ENCODE peak calls at places on chromosomes 16 and 17, in six cellular contexts. One of them, this sample, is unnamed.

GRCh38 chr17:64092952-64093451 is 36.9 kb downstream of the ERN1 start:
- DNase-seq in mesendoderm: no peak
- DNase-seq in neuronal stem cell: no peak
- DNase-seq in IMR-90: no peak
- DNase-seq in H9: no peak
- DNase-seq in mesenchymal stem cell: peak
- DNase-seq in this sample: no peak

GRCh38 chr17:73211745-73212144 is 18.9 kb downstream of the COG1 start:
- DNase-seq in mesendoderm: no peak
- DNase-seq in neuronal stem cell: no peak
- DNase-seq in IMR-90: no peak
- DNase-seq in H9: no peak
- DNase-seq in mesenchymal stem cell: no peak
- DNase-seq in this sample: no peak

GRCh38 chr17:77019955-77020379 is 120.8 kb upstream of the SEC14L1 start:
- DNase-seq in mesendoderm: peak
- DNase-seq in neuronal stem cell: no peak
- DNase-seq in IMR-90: no peak
- DNase-seq in H9: peak
- DNase-seq in mesenchymal stem cell: peak
- DNase-seq in this sample: peak

GRCh38 chr16:75550211-75550662 is 5.8 kb downstream of the TMEM231 start:
- DNase-seq in mesendoderm: peak
- DNase-seq in neuronal stem cell: no peak
- DNase-seq in IMR-90: peak
- DNase-seq in H9: peak
- DNase-seq in mesenchymal stem cell: peak
- DNase-seq in this sample: no peak

GRCh38 chr16:15822957-15823356 is 33.9 kb downstream of the MYH11 start:
- DNase-seq in mesendoderm: no peak
- DNase-seq in neuronal stem cell: no peak
- DNase-seq in IMR-90: no peak
- DNase-seq in H9: no peak
- DNase-seq in mesenchymal stem cell: no peak
- DNase-seq in this sample: no peak

GRCh38 chr17:79651751-79652150 is 40.9 kb upstream of the RBFOX3 start:
- DNase-seq in mesendoderm: no peak
- DNase-seq in neuronal stem cell: no peak
- DNase-seq in IMR-90: no peak
- DNase-seq in H9: peak
- DNase-seq in mesenchymal stem cell: no peak
- DNase-seq in this sample: peak

GRCh38 chr16:12099451-12100123 is 123.1 kb downstream of the SNX29 start:
- DNase-seq in mesendoderm: no peak
- DNase-seq in neuronal stem cell: no peak
- DNase-seq in IMR-90: no peak
- DNase-seq in H9: no peak
- DNase-seq in mesenchymal stem cell: no peak
- DNase-seq in this sample: no peak

GRCh38 chr17:43025766-43026537 is 921 bp downstream of the RND2 start:
- DNase-seq in mesendoderm: no peak
- DNase-seq in neuronal stem cell: no peak
- DNase-seq in IMR-90: no peak
- DNase-seq in H9: no peak
- DNase-seq in mesenchymal stem cell: no peak
- DNase-seq in this sample: no peak

GRCh38 chr16:4431023-4431422 is 5.4 kb downstream of the DNAJA3 start:
- DNase-seq in mesendoderm: no peak
- DNase-seq in neuronal stem cell: no peak
- DNase-seq in IMR-90: no peak
- DNase-seq in H9: no peak
- DNase-seq in mesenchymal stem cell: no peak
- DNase-seq in this sample: no peak

GRCh38 chr17:28750178-28751047 is 6.6 kb downstream of the TRAF4 start:
- DNase-seq in mesendoderm: peak
- DNase-seq in neuronal stem cell: peak
- DNase-seq in IMR-90: peak
- DNase-seq in H9: peak
- DNase-seq in mesenchymal stem cell: peak
- DNase-seq in this sample: peak

GRCh38 chr16:8396463-8396862 is 193.8 kb downstream of the TMEM114 start:
- DNase-seq in mesendoderm: no peak
- DNase-seq in neuronal stem cell: no peak
- DNase-seq in IMR-90: no peak
- DNase-seq in H9: no peak
- DNase-seq in mesenchymal stem cell: no peak
- DNase-seq in this sample: no peak

GRCh38 chr17:72090108-72090507 is 30.7 kb upstream of the SOX9 start:
- DNase-seq in mesendoderm: no peak
- DNase-seq in neuronal stem cell: no peak
- DNase-seq in IMR-90: no peak
- DNase-seq in H9: no peak
- DNase-seq in mesenchymal stem cell: peak
- DNase-seq in this sample: no peak

GRCh38 chr16:3487521-3488410 is 7.5 kb downstream of the C16orf90 start:
- DNase-seq in mesendoderm: peak
- DNase-seq in neuronal stem cell: no peak
- DNase-seq in IMR-90: no peak
- DNase-seq in H9: no peak
- DNase-seq in mesenchymal stem cell: no peak
- DNase-seq in this sample: no peak

GRCh38 chr17:42493324-42493723 is 34.6 kb downstream of the ATP6V0A1 start:
- DNase-seq in mesendoderm: no peak
- DNase-seq in neuronal stem cell: no peak
- DNase-seq in IMR-90: no peak
- DNase-seq in H9: no peak
- DNase-seq in mesenchymal stem cell: no peak
- DNase-seq in this sample: no peak

GRCh38 chr16:87114832-87115231 is 202.4 kb downstream of the C16orf95 start:
- DNase-seq in mesendoderm: no peak
- DNase-seq in neuronal stem cell: no peak
- DNase-seq in IMR-90: no peak
- DNase-seq in H9: no peak
- DNase-seq in mesenchymal stem cell: no peak
- DNase-seq in this sample: no peak

GRCh38 chr17:79517812-79518211 is 93.0 kb downstream of the RBFOX3 start:
- DNase-seq in mesendoderm: no peak
- DNase-seq in neuronal stem cell: no peak
- DNase-seq in IMR-90: no peak
- DNase-seq in H9: no peak
- DNase-seq in mesenchymal stem cell: no peak
- DNase-seq in this sample: no peak

GRCh38 chr17:6627019-6627418 is 13.5 kb downstream of the KIAA0753 start:
- DNase-seq in mesendoderm: no peak
- DNase-seq in neuronal stem cell: no peak
- DNase-seq in IMR-90: peak
- DNase-seq in H9: no peak
- DNase-seq in mesenchymal stem cell: no peak
- DNase-seq in this sample: no peak

GRCh38 chr17:37532751-37533150 is 43.1 kb downstream of the DUSP14 start:
- DNase-seq in mesendoderm: no peak
- DNase-seq in neuronal stem cell: no peak
- DNase-seq in IMR-90: peak
- DNase-seq in H9: no peak
- DNase-seq in mesenchymal stem cell: no peak
- DNase-seq in this sample: no peak
- H2BK15ac ChIP-seq in mesendoderm: no peak
- H2BK15ac ChIP-seq in neuronal stem cell: no peak
- H2BK15ac ChIP-seq in IMR-90: no peak
- H2BK15ac ChIP-seq in H9: no peak
- H2BK15ac ChIP-seq in mesenchymal stem cell: no peak
- H2BK15ac ChIP-seq in this sample: no peak

GRCh38 chr17:74979408-74980146 is 7.0 kb upstream of the HID1 start:
- DNase-seq in mesendoderm: no peak
- DNase-seq in neuronal stem cell: no peak
- DNase-seq in IMR-90: no peak
- DNase-seq in H9: no peak
- DNase-seq in mesenchymal stem cell: no peak
- DNase-seq in this sample: no peak

GRCh38 chr17:74981318-74981978 is 6.0 kb upstream of the CDR2L start:
- DNase-seq in mesendoderm: no peak
- DNase-seq in neuronal stem cell: no peak
- DNase-seq in IMR-90: no peak
- DNase-seq in H9: no peak
- DNase-seq in mesenchymal stem cell: no peak
- DNase-seq in this sample: no peak

GRCh38 chr17:74975943-74976342 is 3.4 kb upstream of the HID1 start:
- DNase-seq in mesendoderm: no peak
- DNase-seq in neuronal stem cell: no peak
- DNase-seq in IMR-90: no peak
- DNase-seq in H9: no peak
- DNase-seq in mesenchymal stem cell: peak
- DNase-seq in this sample: no peak

GRCh38 chr17:74978240-74978639 is 5.7 kb upstream of the HID1 start:
- DNase-seq in mesendoderm: no peak
- DNase-seq in neuronal stem cell: no peak
- DNase-seq in IMR-90: no peak
- DNase-seq in H9: no peak
- DNase-seq in mesenchymal stem cell: no peak
- DNase-seq in this sample: no peak

DNA sequence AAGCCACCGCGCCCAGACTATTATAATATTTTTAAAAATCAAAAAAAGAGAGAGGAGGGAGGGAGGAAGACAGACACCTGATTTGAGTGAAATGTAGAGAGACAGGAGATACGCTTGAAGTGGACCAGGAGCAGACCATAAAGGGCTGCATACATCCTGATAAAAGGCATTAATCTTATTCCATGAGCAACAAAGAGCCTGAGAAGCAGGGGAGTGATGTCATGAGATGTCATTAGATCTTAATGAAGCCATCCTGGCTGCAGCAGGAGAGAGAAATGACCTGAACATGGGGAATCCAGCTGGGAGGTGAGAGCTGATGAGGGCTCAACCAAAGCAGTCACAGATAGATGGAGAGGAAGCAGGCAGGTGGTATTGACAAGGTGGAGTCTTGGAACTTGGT is 5.2 kb upstream of the HID1 start:
- DNase-seq in mesendoderm: no peak
- DNase-seq in neuronal stem cell: no peak
- DNase-seq in IMR-90: no peak
- DNase-seq in H9: no peak
- DNase-seq in mesenchymal stem cell: no peak
- DNase-seq in this sample: no peak
- H2BK15ac ChIP-seq in mesendoderm: no peak
- H2BK15ac ChIP-seq in neuronal stem cell: no peak
- H2BK15ac ChIP-seq in IMR-90: no peak
- H2BK15ac ChIP-seq in H9: no peak
- H2BK15ac ChIP-seq in mesenchymal stem cell: no peak
- H2BK15ac ChIP-seq in this sample: no peak

GRCh38 chr17:66371561-66371960 is 69.1 kb downstream of the PRKCA start:
- DNase-seq in mesendoderm: no peak
- DNase-seq in neuronal stem cell: no peak
- DNase-seq in IMR-90: no peak
- DNase-seq in H9: no peak
- DNase-seq in mesenchymal stem cell: no peak
- DNase-seq in this sample: no peak

GRCh38 chr17:66372182-66372581 is 69.8 kb downstream of the PRKCA start:
- DNase-seq in mesendoderm: no peak
- DNase-seq in neuronal stem cell: no peak
- DNase-seq in IMR-90: no peak
- DNase-seq in H9: no peak
- DNase-seq in mesenchymal stem cell: no peak
- DNase-seq in this sample: no peak

GRCh38 chr17:66367112-66367511 is 64.7 kb downstream of the PRKCA start:
- DNase-seq in mesendoderm: no peak
- DNase-seq in neuronal stem cell: no peak
- DNase-seq in IMR-90: no peak
- DNase-seq in H9: no peak
- DNase-seq in mesenchymal stem cell: no peak
- DNase-seq in this sample: no peak

GRCh38 chr17:66373079-66373478 is 70.7 kb downstream of the PRKCA start:
- DNase-seq in mesendoderm: no peak
- DNase-seq in neuronal stem cell: no peak
- DNase-seq in IMR-90: no peak
- DNase-seq in H9: no peak
- DNase-seq in mesenchymal stem cell: no peak
- DNase-seq in this sample: no peak

DNA sequence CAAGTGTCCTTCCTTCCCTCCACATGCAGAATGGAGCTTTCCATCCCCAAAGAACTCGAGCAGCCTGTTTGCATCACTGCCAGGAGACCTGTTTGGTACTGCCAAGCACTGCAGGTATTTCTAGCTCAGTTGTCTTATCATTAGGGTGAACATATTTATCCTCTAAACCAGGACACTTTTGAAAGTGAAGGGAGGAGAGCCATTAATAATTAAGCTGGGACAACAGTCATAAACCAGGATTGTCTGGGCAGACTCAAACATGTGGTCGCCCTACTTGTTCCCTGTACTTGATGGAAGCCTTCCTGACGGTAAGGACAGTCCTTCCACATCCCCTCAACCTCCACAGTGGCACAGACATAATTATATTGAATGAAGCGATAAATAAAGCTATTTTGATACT is 67.4 kb downstream of the PRKCA start:
- DNase-seq in mesendoderm: no peak
- DNase-seq in neuronal stem cell: no peak
- DNase-seq in IMR-90: no peak
- DNase-seq in H9: no peak
- DNase-seq in mesenchymal stem cell: no peak
- DNase-seq in this sample: no peak
- H2BK15ac ChIP-seq in mesendoderm: no peak
- H2BK15ac ChIP-seq in neuronal stem cell: no peak
- H2BK15ac ChIP-seq in IMR-90: no peak
- H2BK15ac ChIP-seq in H9: no peak
- H2BK15ac ChIP-seq in mesenchymal stem cell: no peak
- H2BK15ac ChIP-seq in this sample: no peak

DNA sequence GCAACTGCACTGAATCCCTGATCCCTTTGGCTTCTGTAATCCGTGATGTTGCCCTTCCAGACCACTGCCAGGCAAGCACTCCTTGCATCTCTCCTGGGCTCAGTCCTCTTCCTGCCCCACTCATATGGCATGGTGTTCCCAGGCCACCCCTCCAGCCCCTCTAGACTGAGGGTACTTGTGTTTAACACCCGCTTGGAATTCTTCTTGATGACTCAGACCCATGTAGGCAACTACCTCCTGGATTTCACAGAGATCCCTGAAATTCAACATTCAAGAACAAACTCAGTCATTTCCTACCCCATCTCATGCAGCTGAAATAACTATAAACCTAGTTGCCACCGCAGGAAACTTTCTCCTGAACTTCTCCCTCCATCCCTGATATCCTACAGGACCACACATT is 541.9 kb upstream of the CDH11 start:
- DNase-seq in mesendoderm: peak
- DNase-seq in neuronal stem cell: no peak
- DNase-seq in IMR-90: no peak
- DNase-seq in H9: no peak
- DNase-seq in mesenchymal stem cell: peak
- DNase-seq in this sample: no peak
- H2BK15ac ChIP-seq in mesendoderm: no peak
- H2BK15ac ChIP-seq in neuronal stem cell: no peak
- H2BK15ac ChIP-seq in IMR-90: no peak
- H2BK15ac ChIP-seq in H9: no peak
- H2BK15ac ChIP-seq in mesenchymal stem cell: no peak
- H2BK15ac ChIP-seq in this sample: no peak